ENCODE peak calls at places on chromosomes 11 and 22, in ten cellular contexts. P is stimulated activated effector memory CD8-positive, alpha-beta T cell treated with anti-CD3 and anti-CD28 coated beads, Interleukin-12 subunit alpha, Interleukin-12 subunit beta, amount 100 ng/mL, for 72 hours; E is ACHN; K is hippocampal formation; Y is iPS-NIHi11; I is type B pancreatic cell; F is gastrocnemius medialis; B is kidney; C is left cardiac atrium; A is stimulated activated CD8-positive, alpha-beta memory T cell treated with anti-CD3 and anti-CD28 coated beads, Interleukin-2, amount 100 ng/mL, for 48 hours. O is an unnamed sample.

GRCh38 chr11:2716376-2717095 is 16.7 kb upstream of the KCNQ1OT1 start:
- DNase-seq in I (no peak), B (peak), P (no peak), K (no peak), C (no peak), Y (no peak), A (no peak), E (no peak), F (no peak), O (no peak)

GRCh38 chr11:47348859-47349258 is 3.6 kb downstream of the MYBPC3 start:
- DNase-seq in P (no peak), Y (no peak), K (no peak), B (no peak), A (no peak), C (no peak), F (no peak), I (no peak), E (peak), O (no peak)

GRCh38 chr11:44333271-44334218 is 23.6 kb upstream of the ALX4 start:
- DNase-seq in A (no peak), P (no peak), E (no peak), F (no peak), I (no peak), K (no peak), C (no peak), B (no peak), Y (no peak), O (no peak)

GRCh38 chr11:119481021-119481666 is 58.2 kb upstream of the THY1 start:
- DNase-seq in F (peak), Y (peak), P (peak), B (peak), K (peak), A (peak), C (peak), I (peak), E (peak), O (peak)

GRCh38 chr22:46367707-46368191 is 32.2 kb downstream of the TRMU start:
- DNase-seq in E (peak), F (peak), Y (peak), I (no peak), B (peak), C (peak), A (peak), K (no peak), P (peak), O (peak)

GRCh38 chr22:29342177-29342576 is 26.7 kb upstream of the RASL10A start:
- DNase-seq in F (no peak), K (no peak), I (no peak), C (no peak), A (no peak), B (no peak), Y (no peak), E (no peak), P (no peak), O (no peak)

GRCh38 chr22:41642711-41643110 is 21.6 kb downstream of the XRCC6 start:
- DNase-seq in K (no peak), F (no peak), Y (no peak), A (no peak), I (no peak), P (no peak), C (no peak), E (no peak), B (no peak), O (no peak)

GRCh38 chr11:35085766-35086165 is 53.2 kb upstream of the CD44 start:
- DNase-seq in C (peak), I (no peak), K (no peak), E (no peak), F (no peak), B (no peak), Y (no peak), A (no peak), P (no peak), O (peak)

GRCh38 chr22:45868586-45869443 is 108.1 kb downstream of the WNT7B start:
- DNase-seq in K (no peak), A (no peak), C (no peak), B (peak), F (no peak), E (no peak), Y (no peak), I (peak), P (peak), O (no peak)

GRCh38 chr22:17954200-17954859 is 70.0 kb downstream of the MICAL3 start:
- DNase-seq in Y (no peak), B (no peak), F (no peak), I (no peak), P (no peak), A (no peak), E (peak), K (no peak), C (no peak), O (no peak)

GRCh38 chr11:45922425-45923082 is at the start of gene LARGE2:
- DNase-seq in C (no peak), I (no peak), P (no peak), F (peak), K (no peak), B (peak), E (no peak), Y (peak), A (no peak), O (peak)

GRCh38 chr11:20467458-20468185 is 80.1 kb downstream of the PRMT3 start:
- DNase-seq in P (no peak), K (no peak), A (no peak), C (no peak), Y (no peak), I (no peak), F (no peak), E (no peak), B (no peak), O (no peak)

GRCh38 chr11:35242412-35242811 is 103.4 kb downstream of the CD44 start:
- DNase-seq in E (no peak), K (no peak), C (no peak), A (no peak), B (no peak), I (no peak), Y (no peak), P (no peak), F (no peak), O (no peak)

GRCh38 chr22:33620085-33620484 is 300.2 kb downstream of the LARGE1 start:
- DNase-seq in A (no peak), Y (no peak), F (no peak), E (no peak), B (no peak), K (no peak), P (no peak), I (no peak), C (no peak), O (no peak)

GRCh38 chr11:109747839-109748238 is 325.8 kb downstream of the C11orf87 start:
- DNase-seq in B (no peak), A (no peak), I (no peak), C (no peak), Y (no peak), K (no peak), E (no peak), F (no peak), P (no peak), O (no peak)

GRCh38 chr11:19218216-19218615 is 16.4 kb upstream of the CSRP3 start:
- DNase-seq in A (no peak), Y (no peak), I (no peak), C (no peak), F (peak), P (no peak), E (no peak), B (no peak), K (peak), O (no peak)

GRCh38 chr22:40057652-40058051 is 62.9 kb downstream of the FAM83F start:
- DNase-seq in K (no peak), Y (no peak), E (no peak), P (no peak), B (no peak), I (no peak), C (no peak), F (no peak), A (no peak), O (no peak)

GRCh38 chr22:44604455-44604854 is 97.5 kb upstream of the PRR5 start:
- DNase-seq in F (no peak), I (no peak), Y (no peak), P (no peak), K (no peak), B (no peak), C (no peak), A (no peak), E (no peak), O (no peak)

GRCh38 chr22:22001664-22002525 is 19.3 kb upstream of the TOP3B start:
- DNase-seq in F (no peak), A (no peak), B (no peak), C (no peak), I (no peak), K (no peak), P (no peak), Y (no peak), E (no peak), O (no peak)

GRCh38 chr11:105000797-105001196 is 22.2 kb downstream of the CASP5 start:
- DNase-seq in C (no peak), F (no peak), P (peak), A (peak), I (no peak), K (peak), Y (peak), E (peak), B (no peak), O (no peak)

GRCh38 chr11:17400048-17400775 is 11.8 kb upstream of the KCNJ11 start:
- DNase-seq in Y (no peak), K (no peak), E (no peak), F (no peak), I (no peak), C (no peak), B (peak), A (no peak), P (no peak), O (no peak)

GRCh38 chr11:73343076-73343833 is 32.9 kb upstream of the RELT start:
- DNase-seq in Y (peak), F (no peak), I (no peak), P (no peak), B (no peak), A (no peak), K (no peak), C (no peak), E (no peak), O (no peak)

GRCh38 chr11:72418834-72419560 is 15.3 kb downstream of the CLPB start:
- DNase-seq in A (no peak), Y (no peak), E (no peak), I (no peak), C (no peak), P (no peak), K (no peak), B (no peak), F (no peak), O (no peak)

GRCh38 chr22:39496131-39496838 is 5.8 kb upstream of the MIEF1 start:
- DNase-seq in F (peak), P (peak), A (no peak), I (no peak), E (peak), K (peak), C (peak), B (peak), Y (no peak), O (peak)

GRCh38 chr11:99640671-99641070 is 619.9 kb downstream of the CNTN5 start:
- DNase-seq in K (no peak), C (no peak), F (no peak), Y (no peak), B (no peak), E (no peak), A (no peak), I (no peak), P (no peak), O (no peak)

GRCh38 chr11:40314327-40314726 is 1145.1 kb downstream of the LRRC4C start:
- DNase-seq in P (no peak), B (no peak), I (no peak), A (no peak), C (no peak), Y (no peak), E (no peak), F (no peak), K (no peak), O (no peak)

GRCh38 chr11:128757886-128758612 is 64.2 kb downstream of the FLI1 start:
- DNase-seq in F (no peak), Y (no peak), C (no peak), K (no peak), B (no peak), I (no peak), A (peak), E (no peak), P (peak), O (no peak)

GRCh38 chr22:38207898-38208432 is 6.2 kb downstream of the MAFF start:
- DNase-seq in F (no peak), E (no peak), K (no peak), A (no peak), Y (no peak), B (no peak), C (no peak), I (no peak), P (no peak), O (no peak)

GRCh38 chr11:34799848-34800247 is 116.3 kb downstream of the APIP start:
- DNase-seq in I (no peak), K (no peak), P (no peak), A (no peak), B (no peak), C (no peak), F (no peak), Y (no peak), E (no peak), O (no peak)

O was measured in left ventricle myocardium inferior.